ENCODE peak calls at places on chromosomes 2 and 18, in five cellular contexts. R is GM12878, Q is K562, D is HepG2, G is GM23338. C is an unnamed sample.

GRCh38 chr2:43519711-43520221 is 76.1 kb downstream of the THADA start:
- DNase-seq in R (no peak), D (no peak), G (peak; percentile 29), Q (no peak), C (no peak)

GRCh38 chr2:205731521-205731965 is 49.2 kb downstream of the NRP2 start:
- DNase-seq in R (no peak), D (peak; percentile 29), G (no peak), Q (no peak), C (peak; percentile 73)

GRCh38 chr2:96907405-96908041 is 37.6 kb upstream of the SEMA4C start:
- DNase-seq in D (no peak), G (peak; percentile 65), R (no peak), Q (no peak), C (no peak)

GRCh38 chr2:235026137-235026536 is 74.3 kb downstream of the SH3BP4 start:
- DNase-seq in G (no peak), Q (no peak), D (peak; percentile 47), R (no peak), C (peak; percentile 83)

GRCh38 chr18:59605633-59606192 is 91.5 kb downstream of the CCBE1 start:
- DNase-seq in D (no peak), Q (no peak), G (no peak), R (no peak), C (no peak)

GRCh38 chr2:27049422-27050280 is 1.8 kb upstream of the AGBL5 start:
- DNase-seq in Q (no peak), R (no peak), G (peak; percentile 37), D (no peak), C (no peak)

GRCh38 chr2:219512524-219513216 is 1.6 kb upstream of the ASIC4 start:
- DNase-seq in Q (no peak), R (no peak), G (peak; percentile 46), D (no peak), C (no peak)

GRCh38 chr2:207437857-207438166 is 92.0 kb upstream of the CREB1 start:
- DNase-seq in Q (no peak), G (no peak), R (no peak), D (no peak), C (no peak)

GRCh38 chr2:46001741-46002506 is 295.3 kb upstream of the EPAS1 start:
- DNase-seq in G (no peak), R (no peak), D (peak; percentile 37), Q (no peak), C (no peak)

GRCh38 chr18:58493516-58494253 is 135.2 kb downstream of the ALPK2 start:
- DNase-seq in Q (peak; percentile 80), G (peak; percentile 88), R (peak; percentile 28), D (peak; percentile 76), C (peak; percentile 75)

GRCh38 chr2:238122287-238123217 is 15.9 kb upstream of the KLHL30 start:
- DNase-seq in Q (no peak), D (no peak), R (no peak), G (no peak), C (no peak)
- TF ChIP-seq JUNB in Q (no peak), D (no peak), R (no peak), G (no peak), C (no peak)

GRCh38 chr18:46678785-46679404 is 21.9 kb upstream of the LOXHD1 start:
- DNase-seq in D (no peak), Q (no peak), G (no peak), R (no peak), C (no peak)
- TF ChIP-seq JUNB in D (no peak), Q (no peak), G (no peak), R (no peak), C (no peak)

GRCh38 chr2:28414583-28414982 is 21.9 kb downstream of the FOSL2 start:
- DNase-seq in D (no peak), R (no peak), G (no peak), Q (no peak), C (no peak)
- TF ChIP-seq JUNB in D (no peak), R (no peak), G (no peak), Q (no peak), C (no peak)

DNA sequence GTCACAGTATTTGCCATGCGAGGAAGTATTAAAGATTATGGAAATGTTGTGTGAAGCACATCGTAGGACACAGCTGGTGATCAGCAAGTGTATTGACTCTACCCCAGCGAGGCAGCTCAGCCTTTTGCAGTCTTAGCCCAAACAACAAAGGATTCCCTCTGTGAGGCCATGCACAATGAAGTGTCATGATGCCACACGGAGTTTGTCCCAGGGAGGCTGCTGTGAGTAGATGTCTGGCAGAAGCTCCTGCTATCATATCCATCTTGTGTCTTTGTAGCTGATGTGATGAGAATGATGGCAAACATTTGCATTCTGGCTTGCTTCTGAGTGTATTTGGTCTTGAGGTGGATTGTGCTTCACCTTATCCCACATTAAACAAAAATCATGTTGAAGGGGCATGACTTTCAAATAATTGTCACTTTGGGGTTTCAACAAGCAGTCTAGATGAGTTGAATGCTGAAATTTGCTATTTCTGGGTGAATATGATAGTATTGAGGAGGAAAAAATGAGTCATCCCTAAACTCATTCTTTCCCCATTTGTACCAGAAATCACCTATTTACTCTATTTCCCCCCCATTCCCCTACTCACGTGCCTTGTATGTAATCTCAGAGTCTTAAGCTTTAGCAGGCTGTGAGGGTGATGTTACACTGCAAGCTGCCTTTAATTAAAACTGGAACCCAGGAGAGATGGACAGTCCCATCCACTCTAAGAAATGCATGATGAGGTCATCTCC is 273.5 kb downstream of the RNF144A start:
- DNase-seq in R (no peak), G (no peak), D (no peak), Q (no peak), C (no peak)
- TF ChIP-seq JUNB in R (no peak), G (no peak), D (no peak), Q (no peak), C (no peak)

GRCh38 chr2:35827086-35827485 is 528.5 kb upstream of the CRIM1 start:
- DNase-seq in Q (no peak), D (no peak), G (no peak), R (no peak), C (no peak)

GRCh38 chr2:35822716-35823115 is 532.9 kb upstream of the CRIM1 start:
- DNase-seq in Q (no peak), G (peak; percentile 75), R (no peak), D (no peak), C (no peak)

GRCh38 chr2:35820404-35820803 is 535.2 kb upstream of the CRIM1 start:
- DNase-seq in D (no peak), Q (no peak), R (no peak), G (no peak), C (no peak)

GRCh38 chr2:35819053-35819452 is 536.5 kb upstream of the CRIM1 start:
- DNase-seq in R (no peak), G (no peak), D (no peak), Q (no peak), C (no peak)

DNA sequence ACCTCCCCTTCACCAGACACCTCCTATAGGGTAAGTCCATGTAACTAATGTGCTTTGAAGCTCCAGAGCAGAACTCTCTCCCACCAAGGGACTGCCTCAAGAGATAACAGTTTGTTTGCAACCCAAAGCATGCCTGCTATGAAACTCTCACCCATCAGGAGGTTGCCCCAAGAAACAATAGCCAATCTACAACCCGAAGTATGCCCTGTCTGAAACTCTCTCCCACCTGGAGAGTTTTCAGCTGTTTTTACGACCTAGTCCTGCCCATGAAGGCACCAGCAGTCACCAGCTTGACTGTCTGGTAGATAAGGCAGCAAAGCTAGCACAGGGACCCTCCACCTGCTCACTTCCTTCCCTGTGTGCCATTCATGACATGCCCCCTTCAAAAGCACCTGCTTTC is 533.9 kb upstream of the CRIM1 start:
- DNase-seq in Q (no peak), R (no peak), G (peak; percentile 32), D (no peak), C (no peak)
- TF ChIP-seq JUNB in Q (no peak), R (no peak), G (no peak), D (no peak), C (no peak)